ENCODE peak calls at places on chromosomes 1 and 21, in eight cellular contexts. G, R, M, X, A, D, P and I are unnamed samples.

GRCh38 chr1:100496896-100497295 is 41.0 kb upstream of the GPR88 start:
- DNase-seq in G (no peak), R (no peak), M (no peak), X (no peak), A (no peak), D (no peak), P (no peak), I (no peak)

GRCh38 chr1:183069562-183070216 is 46.5 kb downstream of the LAMC1 start:
- DNase-seq in G (no peak), R (no peak), M (no peak), X (no peak), A (peak), D (no peak), P (no peak), I (peak)

GRCh38 chr1:236522937-236523703 is 662 bp upstream of the LGALS8 start:
- DNase-seq in G (no peak), R (no peak), M (no peak), X (peak), A (no peak), D (no peak), P (no peak), I (peak)

GRCh38 chr1:6730473-6730872 is 28.9 kb upstream of the DNAJC11 start:
- DNase-seq in G (no peak), R (peak), M (no peak), X (no peak), A (no peak), D (no peak), P (no peak), I (no peak)

GRCh38 chr1:19861842-19862530 is 20.2 kb upstream of the OTUD3 start:
- DNase-seq in G (no peak), R (no peak), M (no peak), X (no peak), A (no peak), D (no peak), P (no peak), I (peak)

GRCh38 chr1:117001254-117001927 is at the start of gene CD101:
- DNase-seq in G (no peak), R (no peak), M (no peak), X (no peak), A (no peak), D (no peak), P (no peak), I (no peak)

GRCh38 chr1:172629170-172629569 is 29.7 kb upstream of the FASLG start:
- DNase-seq in G (no peak), R (no peak), M (no peak), X (no peak), A (no peak), D (no peak), P (no peak), I (no peak)

GRCh38 chr21:42021751-42022430 is 11.7 kb upstream of the ZBTB21 start:
- DNase-seq in G (no peak), R (peak), M (no peak), X (no peak), A (no peak), D (no peak), P (no peak), I (no peak)

GRCh38 chr1:241442686-241443085 is 76.9 kb downstream of the FH start:
- DNase-seq in G (no peak), R (no peak), M (no peak), X (no peak), A (no peak), D (no peak), P (no peak), I (no peak)

GRCh38 chr1:234645474-234645953 is 35.5 kb upstream of the IRF2BP2 start:
- DNase-seq in G (peak), R (no peak), M (no peak), X (no peak), A (peak), D (no peak), P (no peak), I (no peak)

GRCh38 chr1:5713101-5713820 is 279.0 kb downstream of the NPHP4 start:
- DNase-seq in G (no peak), R (no peak), M (no peak), X (no peak), A (no peak), D (no peak), P (no peak), I (no peak)

GRCh38 chr1:21098186-21098915 is 78.3 kb downstream of the EIF4G3 start:
- DNase-seq in G (no peak), R (no peak), M (no peak), X (no peak), A (no peak), D (no peak), P (no peak), I (peak)

GRCh38 chr1:80731241-80731894 is 1069.4 kb upstream of the ADGRL2 start:
- DNase-seq in G (no peak), R (no peak), M (no peak), X (no peak), A (no peak), D (peak), P (no peak), I (peak)

GRCh38 chr1:85573348-85573747 is 7.2 kb upstream of the CCN1 start:
- DNase-seq in G (peak), R (no peak), M (no peak), X (no peak), A (no peak), D (no peak), P (no peak), I (no peak)

GRCh38 chr1:185533596-185533995 is 200.6 kb upstream of the HMCN1 start:
- DNase-seq in G (no peak), R (no peak), M (no peak), X (no peak), A (peak), D (no peak), P (no peak), I (no peak)

GRCh38 chr1:77084457-77084856 is 134.8 kb downstream of the PIGK start:
- DNase-seq in G (no peak), R (no peak), M (no peak), X (no peak), A (no peak), D (no peak), P (no peak), I (no peak)

DNA sequence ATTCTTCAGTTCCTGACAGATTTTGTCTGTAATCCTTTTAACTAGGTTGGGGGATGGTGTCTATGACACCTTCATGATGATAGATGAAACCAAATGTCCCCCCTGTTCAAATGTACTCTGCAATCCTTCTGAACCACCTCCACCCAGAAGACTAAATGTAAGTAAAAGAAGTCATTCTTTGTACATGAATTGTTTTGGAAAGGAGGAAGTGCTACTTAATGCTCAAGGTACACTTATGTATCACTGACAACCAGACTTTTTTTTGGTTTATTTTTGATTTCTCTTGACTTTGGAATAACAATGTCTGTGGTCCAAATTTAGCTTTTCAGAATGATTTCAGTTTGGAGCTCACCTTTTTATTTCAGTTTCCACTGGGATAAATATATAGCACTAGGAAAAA is 2.3 kb downstream of the DYRK3 start:
- DNase-seq in G (no peak), R (no peak), M (no peak), X (no peak), A (no peak), D (no peak), P (no peak), I (no peak)
- H3K4me3 ChIP-seq in G (peak), R (no peak), M (no peak), X (no peak), A (peak), D (peak), P (no peak), I (no peak)

DNA sequence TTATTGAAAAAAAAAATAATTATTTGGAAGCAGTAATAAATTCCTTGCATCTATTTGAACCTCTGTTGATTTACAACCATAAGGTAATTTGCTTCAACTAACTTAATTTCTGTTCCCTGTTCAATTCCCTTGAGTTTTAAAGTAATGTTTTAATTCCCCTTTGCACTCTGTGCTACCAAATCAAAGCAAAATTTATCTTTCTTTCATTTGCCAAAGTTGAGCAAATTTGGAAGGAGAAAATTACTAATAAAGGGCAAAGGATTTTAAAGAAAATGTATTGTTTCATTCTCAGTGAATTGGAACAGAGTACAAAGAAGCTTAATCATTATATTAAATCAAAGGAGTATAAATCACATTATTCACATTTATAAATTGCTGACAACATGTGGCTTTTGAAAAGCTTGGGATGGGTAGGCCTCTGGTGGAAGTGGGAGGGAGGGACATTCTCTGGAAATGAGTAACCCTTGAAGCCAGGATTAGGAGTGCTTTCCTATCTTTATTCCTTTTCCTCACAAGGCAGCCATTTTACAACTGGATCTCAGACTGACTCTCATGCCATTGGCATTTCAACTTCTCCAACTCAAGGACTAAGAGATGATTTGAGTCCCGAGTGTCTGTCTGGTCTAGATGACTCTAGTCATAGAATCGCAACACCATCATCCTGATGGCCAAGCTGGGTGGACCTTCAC is 331.6 kb upstream of the DUSP10 start:
- DNase-seq in G (peak), R (no peak), M (no peak), X (no peak), A (peak), D (peak), P (peak), I (peak)
- TF ChIP-seq CTCF in G (no peak), R (no peak), M (no peak), X (no peak), A (peak), D (peak), P (no peak), I (no peak)

GRCh38 chr1:228142616-228143203 is 2.6 kb downstream of the GUK1 start:
- DNase-seq in G (no peak), R (no peak), M (no peak), X (no peak), A (no peak), D (no peak), P (no peak), I (no peak)
- H3K4me3 ChIP-seq in G (peak), R (no peak), M (no peak), X (no peak), A (no peak), D (peak), P (no peak), I (no peak)

GRCh38 chr1:153773004-153773921 is 1.9 kb upstream of the SLC27A3 start:
- DNase-seq in G (no peak), R (no peak), M (no peak), X (no peak), A (no peak), D (no peak), P (no peak), I (no peak)

GRCh38 chr1:153770812-153771211 is 4.4 kb upstream of the SLC27A3 start:
- DNase-seq in G (no peak), R (no peak), M (no peak), X (no peak), A (peak), D (no peak), P (no peak), I (no peak)

GRCh38 chr1:153771241-153771640 is 4.0 kb upstream of the SLC27A3 start:
- DNase-seq in G (no peak), R (no peak), M (no peak), X (no peak), A (peak), D (no peak), P (no peak), I (no peak)

GRCh38 chr1:153774036-153774435 is 1.2 kb upstream of the SLC27A3 start:
- DNase-seq in G (no peak), R (no peak), M (no peak), X (no peak), A (no peak), D (no peak), P (no peak), I (no peak)

DNA sequence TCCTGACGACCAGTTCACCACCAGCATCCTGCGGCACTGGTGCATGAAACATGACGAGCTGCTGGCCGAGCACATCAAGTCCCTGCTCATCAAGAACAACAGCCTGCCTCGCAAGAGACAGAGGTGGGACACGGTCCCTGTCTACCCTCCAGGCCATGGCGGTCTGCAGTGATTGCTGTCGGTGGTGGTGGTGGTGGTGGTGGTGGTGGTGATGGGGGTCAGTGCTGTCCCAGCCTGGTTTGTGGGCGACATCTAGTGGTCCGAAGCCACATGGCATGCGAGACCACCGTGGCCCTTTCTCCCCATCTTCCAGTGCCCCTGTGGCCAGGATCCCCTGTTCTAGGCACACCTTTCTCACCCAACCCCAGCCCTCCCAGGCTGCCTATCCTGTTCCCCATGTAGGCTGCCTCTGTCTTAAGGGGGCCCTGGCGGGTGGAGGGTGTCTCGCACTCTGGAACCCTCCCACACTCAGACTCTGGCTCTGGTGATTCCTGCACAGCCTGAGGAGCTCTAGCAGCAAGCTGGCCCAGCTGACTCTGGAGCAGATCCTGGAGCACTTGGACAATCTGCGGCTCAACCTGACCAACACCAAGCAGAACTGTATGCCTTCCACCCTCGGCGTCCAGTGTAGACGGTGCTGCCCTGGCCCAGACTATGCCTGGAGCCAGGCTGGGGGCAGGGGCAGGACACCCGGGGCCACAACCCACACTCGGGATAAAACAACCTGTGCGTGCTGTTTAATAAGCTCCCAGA is 3.2 kb upstream of the SLC27A3 start:
- DNase-seq in G (no peak), R (peak), M (peak), X (no peak), A (no peak), D (no peak), P (no peak), I (no peak)
- TF ChIP-seq CTCF in G (peak), R (peak), M (peak), X (peak), A (peak), D (peak), P (peak), I (peak)

DNA sequence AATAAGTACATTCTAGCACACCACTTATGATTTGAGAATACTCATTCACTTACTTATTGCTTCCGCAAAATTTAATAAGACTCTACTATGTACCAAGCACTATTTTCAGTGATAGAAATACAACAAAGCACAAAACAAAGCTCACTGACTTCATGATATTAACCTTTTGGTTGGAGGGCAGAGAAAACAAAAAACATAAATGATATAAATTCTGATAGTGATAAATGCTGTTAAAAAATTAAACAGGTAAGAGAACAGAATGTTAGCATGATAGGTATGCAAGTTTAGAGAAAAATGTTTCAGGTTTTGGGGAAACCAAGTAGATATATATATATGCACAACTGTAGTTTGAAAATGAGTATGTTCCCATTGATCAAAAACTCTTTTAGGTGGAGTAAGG is 1.2 kb downstream of the LRRC40 start:
- DNase-seq in G (no peak), R (no peak), M (no peak), X (no peak), A (no peak), D (no peak), P (no peak), I (no peak)
- H3K4me3 ChIP-seq in G (peak), R (peak), M (peak), X (peak), A (peak), D (peak), P (peak), I (peak)

GRCh38 chr1:151790940-151791651 is 796 bp upstream of the TDRKH start:
- DNase-seq in G (no peak), R (peak), M (no peak), X (peak), A (no peak), D (no peak), P (no peak), I (peak)

GRCh38 chr1:151787689-151788088 is 2.6 kb downstream of the TDRKH start:
- DNase-seq in G (no peak), R (no peak), M (no peak), X (no peak), A (no peak), D (no peak), P (no peak), I (no peak)

DNA sequence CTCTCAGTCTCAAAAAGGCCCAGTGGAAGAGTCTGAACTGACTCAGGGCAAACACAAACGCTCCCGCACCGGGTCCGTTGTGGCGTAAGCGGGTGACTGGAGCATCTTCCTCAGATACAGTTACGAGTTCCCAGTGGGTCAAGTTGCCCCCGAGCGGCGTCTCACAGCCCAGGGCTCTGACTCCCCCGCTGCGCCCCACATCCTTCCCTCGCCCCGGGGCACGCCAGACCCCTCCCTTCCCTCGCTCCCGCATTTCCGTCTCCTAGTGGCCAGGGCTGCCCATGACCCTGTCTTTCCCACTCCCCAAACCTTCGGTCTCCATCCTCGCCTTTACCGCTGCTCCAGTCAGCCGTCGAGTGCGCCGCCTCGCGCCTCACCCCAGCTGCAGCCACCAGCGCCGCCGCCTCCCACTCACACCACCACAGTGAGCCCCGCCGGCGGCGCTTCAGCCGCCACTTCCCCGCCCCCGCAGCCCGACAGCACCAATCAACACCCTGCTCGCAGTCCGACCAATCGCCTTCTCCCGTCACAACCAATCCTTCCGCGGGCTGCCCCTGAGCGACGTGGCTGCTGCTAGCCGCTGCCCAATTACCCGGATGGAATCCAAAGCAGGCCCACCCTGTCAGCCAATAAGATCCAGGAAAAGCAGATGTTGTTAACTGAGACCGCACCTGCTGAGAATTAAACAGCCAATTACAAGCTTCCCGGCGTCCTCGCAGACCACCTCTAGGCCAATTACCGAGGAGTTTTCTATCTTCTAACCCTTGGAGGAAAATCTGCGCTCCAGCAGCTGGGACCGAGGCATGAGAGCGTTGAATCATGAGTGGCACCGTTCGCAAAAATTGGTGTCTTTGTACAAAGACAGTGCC is at the start of gene TDRKH:
- DNase-seq in G (peak), R (peak), M (peak), X (peak), A (peak), D (peak), P (peak), I (peak)
- TF ChIP-seq CTCF in G (peak), R (peak), M (no peak), X (peak), A (no peak), D (peak), P (peak), I (peak)

GRCh38 chr1:13701274-13701650 is 1.3 kb downstream of the PRDM2 start:
- DNase-seq in G (no peak), R (no peak), M (no peak), X (no peak), A (no peak), D (no peak), P (no peak), I (no peak)
- H3K4me3 ChIP-seq in G (no peak), R (peak), M (peak), X (peak), A (peak), D (peak), P (peak), I (peak)